ENCODE peak calls at places on chromosomes 12 and 14, in five cellular contexts. One of them, this sample, is unnamed.

GRCh38 chr14:24876996-24877395 is 173.0 kb downstream of the STXBP6 start:
- DNase-seq in transverse colon: no peak
- DNase-seq in heart right ventricle: no peak
- DNase-seq in sigmoid colon: no peak
- DNase-seq in HepG2: no peak
- DNase-seq in this sample: no peak

GRCh38 chr12:72282721-72283120 is 10.6 kb downstream of the TRHDE start:
- DNase-seq in transverse colon: no peak
- DNase-seq in heart right ventricle: no peak
- DNase-seq in sigmoid colon: no peak
- DNase-seq in HepG2: no peak
- DNase-seq in this sample: no peak

GRCh38 chr12:105773501-105773900 is 365.3 kb downstream of the NUAK1 start:
- DNase-seq in transverse colon: no peak
- DNase-seq in heart right ventricle: no peak
- DNase-seq in sigmoid colon: no peak
- DNase-seq in HepG2: no peak
- DNase-seq in this sample: no peak

GRCh38 chr12:10366875-10367274 is 23.0 kb downstream of the KLRK1 start:
- DNase-seq in transverse colon: no peak
- DNase-seq in heart right ventricle: no peak
- DNase-seq in sigmoid colon: no peak
- DNase-seq in HepG2: peak; percentile 23
- DNase-seq in this sample: no peak

GRCh38 chr12:62370189-62370588 is 96.4 kb upstream of the MON2 start:
- DNase-seq in transverse colon: no peak
- DNase-seq in heart right ventricle: no peak
- DNase-seq in sigmoid colon: no peak
- DNase-seq in HepG2: no peak
- DNase-seq in this sample: no peak

GRCh38 chr14:68669101-68669500 is 123.8 kb downstream of the ZFP36L1 start:
- DNase-seq in transverse colon: no peak
- DNase-seq in heart right ventricle: no peak
- DNase-seq in sigmoid colon: peak; percentile 44
- DNase-seq in HepG2: no peak
- DNase-seq in this sample: no peak

GRCh38 chr12:116882742-116883141 is 1.5 kb upstream of the HRK start:
- DNase-seq in transverse colon: no peak
- DNase-seq in heart right ventricle: no peak
- DNase-seq in sigmoid colon: no peak
- DNase-seq in HepG2: no peak
- DNase-seq in this sample: no peak

GRCh38 chr12:48717252-48717695 is 767 bp upstream of the CCNT1 start:
- DNase-seq in transverse colon: no peak
- DNase-seq in heart right ventricle: no peak
- DNase-seq in sigmoid colon: no peak
- DNase-seq in HepG2: no peak
- DNase-seq in this sample: no peak

GRCh38 chr12:25940886-25941285 is 17.6 kb upstream of the RASSF8 start:
- DNase-seq in transverse colon: no peak
- DNase-seq in heart right ventricle: no peak
- DNase-seq in sigmoid colon: no peak
- DNase-seq in HepG2: no peak
- DNase-seq in this sample: no peak

GRCh38 chr12:102879144-102879763 is 37.8 kb downstream of the PAH start:
- DNase-seq in transverse colon: no peak
- DNase-seq in heart right ventricle: no peak
- DNase-seq in sigmoid colon: peak; percentile 68
- DNase-seq in HepG2: no peak
- DNase-seq in this sample: peak; percentile 26

GRCh38 chr12:84889818-84890217 is 22.8 kb downstream of the SLC6A15 start:
- DNase-seq in transverse colon: no peak
- DNase-seq in heart right ventricle: no peak
- DNase-seq in sigmoid colon: no peak
- DNase-seq in HepG2: no peak
- DNase-seq in this sample: no peak

GRCh38 chr14:42961509-42961908 is 1354.8 kb downstream of the LRFN5 start:
- DNase-seq in transverse colon: no peak
- DNase-seq in heart right ventricle: no peak
- DNase-seq in sigmoid colon: no peak
- DNase-seq in HepG2: no peak
- DNase-seq in this sample: no peak

GRCh38 chr12:104480826-104481457 is 24.2 kb downstream of the CHST11 start:
- DNase-seq in transverse colon: peak; percentile 43
- DNase-seq in heart right ventricle: peak; percentile 40
- DNase-seq in sigmoid colon: peak; percentile 78
- DNase-seq in HepG2: no peak
- DNase-seq in this sample: no peak

GRCh38 chr12:77625441-77625840 is 205.3 kb upstream of the NAV3 start:
- DNase-seq in transverse colon: no peak
- DNase-seq in heart right ventricle: no peak
- DNase-seq in sigmoid colon: no peak
- DNase-seq in HepG2: no peak
- DNase-seq in this sample: no peak

GRCh38 chr14:29521526-29522137 is 406.0 kb downstream of the PRKD1 start:
- DNase-seq in transverse colon: no peak
- DNase-seq in heart right ventricle: no peak
- DNase-seq in sigmoid colon: no peak
- DNase-seq in HepG2: no peak
- DNase-seq in this sample: no peak

GRCh38 chr14:91125271-91125661 is 11.4 kb downstream of the DGLUCY start:
- DNase-seq in transverse colon: no peak
- DNase-seq in heart right ventricle: no peak
- DNase-seq in sigmoid colon: no peak
- DNase-seq in HepG2: no peak
- DNase-seq in this sample: no peak

GRCh38 chr14:50383618-50384225 is 13.0 kb downstream of the CDKL1 start:
- DNase-seq in transverse colon: no peak
- DNase-seq in heart right ventricle: no peak
- DNase-seq in sigmoid colon: no peak
- DNase-seq in HepG2: no peak
- DNase-seq in this sample: no peak

GRCh38 chr12:114904254-114905003 is 220.5 kb upstream of the TBX3 start:
- DNase-seq in transverse colon: no peak
- DNase-seq in heart right ventricle: no peak
- DNase-seq in sigmoid colon: no peak
- DNase-seq in HepG2: no peak
- DNase-seq in this sample: no peak

DNA sequence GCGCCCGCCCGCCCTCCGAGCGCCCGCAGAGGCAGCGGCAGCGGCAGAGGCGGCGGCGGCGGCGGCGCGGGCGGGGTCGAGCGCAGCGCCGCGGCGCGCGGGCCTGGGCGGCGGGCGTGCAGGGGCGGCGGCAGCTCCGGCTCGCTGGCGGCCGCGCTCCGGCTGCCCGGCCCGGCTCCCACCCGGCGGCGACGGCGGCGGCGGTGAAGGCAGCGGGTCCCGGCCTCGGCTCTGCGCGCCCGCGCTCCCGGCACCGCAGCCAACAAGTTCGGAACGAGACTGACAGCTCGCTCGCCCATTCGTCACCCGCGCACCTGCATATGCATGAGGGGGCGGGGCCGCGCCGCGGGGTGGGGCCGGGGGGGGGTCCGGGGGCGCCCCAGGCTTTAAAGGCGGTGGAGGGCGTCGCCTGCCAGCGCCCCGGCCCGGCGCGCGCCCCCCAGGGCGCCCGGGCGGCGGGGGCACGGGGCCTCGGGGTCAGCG is at the start of gene JAG2:
- DNase-seq in transverse colon: peak; percentile 57
- DNase-seq in heart right ventricle: peak; percentile 72
- DNase-seq in sigmoid colon: no peak
- DNase-seq in HepG2: no peak
- DNase-seq in this sample: no peak
- H3K27ac ChIP-seq in transverse colon: no peak within 1 kb of the TSS
- H3K27ac ChIP-seq in heart right ventricle: peak within 1 kb of the TSS; percentile 78
- H3K27ac ChIP-seq in sigmoid colon: no peak within 1 kb of the TSS
- H3K27ac ChIP-seq in HepG2: no peak within 1 kb of the TSS
- H3K27ac ChIP-seq in this sample: no peak within 1 kb of the TSS

DNA sequence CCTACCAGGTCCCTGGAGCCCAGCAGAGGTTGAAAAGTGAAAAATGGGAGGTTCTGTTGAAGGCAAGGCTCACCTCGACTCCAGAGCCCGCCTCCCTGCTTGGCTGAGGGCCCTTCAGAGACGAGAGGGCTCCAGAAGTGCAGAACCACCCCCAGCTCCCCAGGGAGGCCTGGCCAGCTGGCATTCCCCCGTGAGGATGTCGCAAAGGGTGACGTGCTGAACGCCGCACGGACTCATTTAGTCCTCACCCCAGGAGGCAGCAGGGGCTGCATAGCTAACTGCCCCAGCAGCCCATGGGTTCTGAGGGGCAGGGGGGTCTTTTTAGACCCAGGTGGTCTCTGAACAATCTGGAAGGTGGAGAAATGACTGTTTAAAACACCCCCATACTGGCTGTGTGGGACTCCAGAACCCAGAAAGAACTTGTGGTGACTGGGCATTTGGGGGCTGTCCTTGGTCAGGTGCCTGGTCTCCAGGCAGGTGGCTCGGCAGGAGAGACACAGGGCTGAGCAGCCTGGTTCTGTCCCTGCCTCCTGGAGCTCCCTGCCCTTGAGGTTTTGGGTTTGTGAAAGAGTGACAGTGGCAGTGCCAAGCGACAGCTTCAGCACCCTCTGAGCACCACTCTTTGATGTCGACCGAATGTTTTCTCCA is 32.0 kb downstream of the ANAPC7 start:
- DNase-seq in transverse colon: no peak
- DNase-seq in heart right ventricle: no peak
- DNase-seq in sigmoid colon: no peak
- DNase-seq in HepG2: no peak
- DNase-seq in this sample: no peak
- H3K27ac ChIP-seq in transverse colon: peak overlapping the region; percentile 61
- H3K27ac ChIP-seq in heart right ventricle: no peak overlapping the region
- H3K27ac ChIP-seq in sigmoid colon: peak overlapping the region; percentile 70
- H3K27ac ChIP-seq in HepG2: no peak overlapping the region
- H3K27ac ChIP-seq in this sample: no peak overlapping the region

GRCh38 chr12:75815756-75816155 is 215.8 kb downstream of the PHLDA1 start:
- DNase-seq in transverse colon: no peak
- DNase-seq in heart right ventricle: no peak
- DNase-seq in sigmoid colon: no peak
- DNase-seq in HepG2: no peak
- DNase-seq in this sample: no peak

GRCh38 chr12:75816892-75817291 is 214.7 kb downstream of the PHLDA1 start:
- DNase-seq in transverse colon: no peak
- DNase-seq in heart right ventricle: no peak
- DNase-seq in sigmoid colon: no peak
- DNase-seq in HepG2: no peak
- DNase-seq in this sample: no peak

GRCh38 chr12:75813066-75813465 is 218.5 kb downstream of the PHLDA1 start:
- DNase-seq in transverse colon: no peak
- DNase-seq in heart right ventricle: no peak
- DNase-seq in sigmoid colon: no peak
- DNase-seq in HepG2: no peak
- DNase-seq in this sample: no peak

GRCh38 chr12:75812341-75813018 is 219.1 kb downstream of the PHLDA1 start:
- DNase-seq in transverse colon: no peak
- DNase-seq in heart right ventricle: no peak
- DNase-seq in sigmoid colon: no peak
- DNase-seq in HepG2: no peak
- DNase-seq in this sample: no peak

DNA sequence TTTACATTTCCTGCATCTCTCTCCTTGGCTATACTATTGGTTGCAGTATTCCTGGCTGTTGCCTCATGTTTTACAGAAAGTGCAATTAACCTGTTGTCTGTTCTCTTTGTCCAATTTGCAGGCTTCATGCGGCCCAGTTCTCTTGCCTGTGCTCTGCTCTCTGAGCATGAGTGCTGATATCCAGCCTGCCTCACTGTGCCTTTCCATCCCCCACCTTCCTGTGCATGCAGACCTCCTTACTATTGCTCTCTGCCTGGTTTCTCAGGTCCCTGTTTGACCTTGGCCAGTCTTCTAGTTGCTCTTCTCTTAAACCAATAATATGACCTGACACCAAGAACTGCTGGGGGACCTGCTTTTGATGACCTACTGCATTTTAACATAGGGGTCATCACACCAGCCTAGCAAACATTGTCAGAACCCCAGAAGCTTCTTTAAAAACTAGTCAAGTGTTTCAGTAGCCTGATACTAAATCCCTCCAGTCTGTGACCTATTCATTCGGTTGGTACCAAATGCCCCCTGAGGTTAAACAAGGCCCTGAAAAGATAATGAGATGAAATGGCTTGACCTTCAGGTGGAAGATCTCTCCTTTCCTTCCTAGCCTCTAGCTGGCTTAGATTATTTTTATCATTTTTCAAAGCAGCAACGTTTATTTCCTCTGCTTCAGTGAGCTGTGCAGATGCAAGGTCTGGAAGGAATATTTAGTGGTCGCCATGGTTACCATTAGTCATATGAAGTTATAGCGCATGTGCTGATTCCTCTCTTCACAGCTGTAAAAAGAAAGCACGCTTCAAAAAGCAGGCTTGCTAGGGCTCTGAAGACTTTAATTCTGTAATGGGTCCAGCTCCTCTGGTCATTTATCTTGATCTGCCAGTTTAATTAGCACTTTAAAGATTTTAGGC is 216.5 kb downstream of the PHLDA1 start:
- DNase-seq in transverse colon: no peak
- DNase-seq in heart right ventricle: peak; percentile 55
- DNase-seq in sigmoid colon: no peak
- DNase-seq in HepG2: no peak
- DNase-seq in this sample: no peak
- H3K27ac ChIP-seq in transverse colon: peak overlapping the region; percentile 52
- H3K27ac ChIP-seq in heart right ventricle: peak overlapping the region; percentile 51
- H3K27ac ChIP-seq in sigmoid colon: peak overlapping the region; percentile 70
- H3K27ac ChIP-seq in HepG2: no peak overlapping the region
- H3K27ac ChIP-seq in this sample: no peak overlapping the region

DNA sequence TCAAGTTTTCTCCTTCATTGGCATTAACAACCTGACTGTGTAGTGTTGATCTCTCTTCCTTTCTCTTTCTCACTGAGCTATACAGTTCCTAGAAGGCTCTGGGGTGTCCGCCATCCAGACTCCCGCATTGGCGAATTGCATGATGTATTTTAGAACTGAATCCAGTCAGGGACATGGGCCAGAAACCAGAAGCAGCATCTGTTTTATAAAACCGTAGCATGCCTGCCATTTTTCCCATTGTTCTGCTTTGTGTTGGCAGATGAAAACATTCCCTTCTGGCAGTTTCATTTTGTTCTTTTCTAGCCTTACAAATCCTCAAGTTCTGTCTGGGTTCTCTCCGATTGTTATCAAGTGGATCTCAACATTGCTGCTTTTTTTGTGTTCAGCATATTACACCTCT is 268.3 kb upstream of the SEL1L start:
- DNase-seq in transverse colon: no peak
- DNase-seq in heart right ventricle: no peak
- DNase-seq in sigmoid colon: no peak
- DNase-seq in HepG2: no peak
- DNase-seq in this sample: no peak
- H3K27ac ChIP-seq in transverse colon: no peak overlapping the region
- H3K27ac ChIP-seq in heart right ventricle: no peak overlapping the region
- H3K27ac ChIP-seq in sigmoid colon: peak overlapping the region; percentile 52
- H3K27ac ChIP-seq in HepG2: no peak overlapping the region
- H3K27ac ChIP-seq in this sample: no peak overlapping the region

GRCh38 chr12:111887916-111888745 is 46.1 kb downstream of the MAPKAPK5 start:
- DNase-seq in transverse colon: no peak
- DNase-seq in heart right ventricle: no peak
- DNase-seq in sigmoid colon: no peak
- DNase-seq in HepG2: no peak
- DNase-seq in this sample: no peak

DNA sequence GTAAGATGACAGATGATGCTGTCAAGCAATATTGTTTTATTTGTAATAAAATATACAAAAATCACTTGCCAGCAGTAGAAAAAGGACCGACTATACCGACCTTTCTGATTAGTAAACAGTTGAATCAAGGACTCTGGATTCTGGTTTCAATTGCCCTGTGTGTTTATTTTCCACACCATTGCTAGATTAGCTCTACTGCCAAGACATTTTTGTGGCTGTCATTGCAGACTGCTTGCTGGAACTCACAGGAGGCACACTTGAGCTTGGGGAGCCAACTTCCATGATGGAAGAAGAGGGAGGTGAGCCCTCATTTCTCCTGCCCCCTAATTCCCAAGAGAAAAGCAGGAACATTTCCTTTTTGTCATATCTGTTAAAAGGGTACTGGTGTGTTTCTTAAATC is 51.3 kb downstream of the MAPKAPK5 start:
- DNase-seq in transverse colon: no peak
- DNase-seq in heart right ventricle: no peak
- DNase-seq in sigmoid colon: no peak
- DNase-seq in HepG2: no peak
- DNase-seq in this sample: no peak
- H3K27ac ChIP-seq in transverse colon: no peak overlapping the region
- H3K27ac ChIP-seq in heart right ventricle: no peak overlapping the region
- H3K27ac ChIP-seq in sigmoid colon: no peak overlapping the region
- H3K27ac ChIP-seq in HepG2: no peak overlapping the region
- H3K27ac ChIP-seq in this sample: no peak overlapping the region